ENCODE peak calls at places on chromosomes 3 and 15, in seven cellular contexts. I is Peyer's patch; U is naive thymus-derived CD4-positive, alpha-beta T cell; D is left ventricle myocardium inferior; C is A549; E is breast epithelium; W is hepatocyte. S is an unnamed sample.

GRCh38 chr15:67813104-67813634 is 12.1 kb upstream of the SKOR1 start:
- DNase-seq in I (peak; percentile 13), U (no peak), D (no peak), C (no peak), E (no peak), W (no peak), S (no peak)

GRCh38 chr15:36067483-36068274 is 511.7 kb upstream of the CDIN1 start:
- DNase-seq in I (no peak), U (no peak), D (no peak), C (no peak), E (no peak), W (no peak), S (no peak)

GRCh38 chr15:82294061-82294690 is 31.6 kb downstream of the SAXO2 start:
- DNase-seq in I (no peak), U (no peak), D (no peak), C (no peak), E (no peak), W (no peak), S (no peak)

GRCh38 chr3:66144792-66145733 is 75.7 kb upstream of the SLC25A26 start:
- DNase-seq in I (no peak), U (no peak), D (no peak), C (no peak), E (no peak), W (no peak), S (no peak)

GRCh38 chr3:53202331-53203015 is 41.5 kb downstream of the PRKCD start:
- DNase-seq in I (no peak), U (no peak), D (no peak), C (no peak), E (no peak), W (no peak), S (no peak)

GRCh38 chr3:135473449-135473848 is 492.1 kb upstream of the PPP2R3A start:
- DNase-seq in I (no peak), U (no peak), D (no peak), C (no peak), E (no peak), W (no peak), S (no peak)

GRCh38 chr3:126130981-126131750 is 47.2 kb upstream of the SLC41A3 start:
- DNase-seq in I (peak; percentile 30), U (no peak), D (peak; percentile 8), C (no peak), E (no peak), W (no peak), S (peak; percentile 1)

GRCh38 chr3:157467165-157467564 is 30.5 kb downstream of the PTX3 start:
- DNase-seq in I (no peak), U (no peak), D (no peak), C (no peak), E (no peak), W (no peak), S (no peak)

GRCh38 chr3:15800327-15800726 is 2.5 kb upstream of the ANKRD28 start:
- DNase-seq in I (no peak), U (no peak), D (no peak), C (no peak), E (no peak), W (no peak), S (no peak)

GRCh38 chr3:164794099-164794498 is 284.2 kb downstream of the SI start:
- DNase-seq in I (no peak), U (no peak), D (no peak), C (no peak), E (no peak), W (no peak), S (no peak)

GRCh38 chr15:90376789-90377188 is 11.3 kb upstream of the IQGAP1 start:
- DNase-seq in I (peak; percentile 83), U (peak; percentile 75), D (no peak), C (no peak), E (no peak), W (no peak), S (no peak)

GRCh38 chr15:41557673-41558399 is 1.2 kb upstream of the TYRO3 start:
- DNase-seq in I (peak; percentile 84), U (peak; percentile 72), D (peak; percentile 65), C (peak; percentile 67), E (peak; percentile 28), W (peak; percentile 89), S (peak; percentile 85)

GRCh38 chr3:52874869-52875588 is 22.3 kb downstream of the STIMATE start:
- DNase-seq in I (no peak), U (no peak), D (no peak), C (no peak), E (no peak), W (no peak), S (no peak)

GRCh38 chr3:7800006-7800780 is 701.4 kb upstream of the LMCD1 start:
- DNase-seq in I (no peak), U (no peak), D (no peak), C (no peak), E (no peak), W (no peak), S (no peak)

GRCh38 chr3:85360742-85361387 is 402.1 kb downstream of the CADM2 start:
- DNase-seq in I (no peak), U (no peak), D (no peak), C (peak; percentile 6), E (no peak), W (peak; percentile 74), S (peak; percentile 51)

GRCh38 chr3:64470436-64470835 is 217.4 kb downstream of the ADAMTS9 start:
- DNase-seq in I (no peak), U (no peak), D (no peak), C (no peak), E (no peak), W (no peak), S (no peak)

GRCh38 chr3:49007771-49008528 is 759 bp downstream of the WDR6 start:
- DNase-seq in I (peak; percentile 95), U (peak; percentile 71), D (peak; percentile 88), C (peak; percentile 62), E (peak; percentile 82), W (peak; percentile 95), S (peak; percentile 79)

GRCh38 chr3:194257916-194258668 is 93.0 kb downstream of the CPN2 start:
- DNase-seq in I (no peak), U (no peak), D (no peak), C (no peak), E (no peak), W (no peak), S (no peak)

GRCh38 chr15:79028411-79028964 is 62.1 kb downstream of the RASGRF1 start:
- DNase-seq in I (peak; percentile 55), U (no peak), D (no peak), C (peak; percentile 54), E (no peak), W (peak; percentile 64), S (peak; percentile 41)

GRCh38 chr15:37246856-37247255 is 146.5 kb upstream of the MEIS2 start:
- DNase-seq in I (no peak), U (no peak), D (no peak), C (no peak), E (no peak), W (no peak), S (no peak)

GRCh38 chr3:178845446-178846118 is 226.0 kb downstream of the ZMAT3 start:
- DNase-seq in I (no peak), U (no peak), D (no peak), C (no peak), E (no peak), W (no peak), S (no peak)

GRCh38 chr3:184320099-184320445 is 5.7 kb downstream of the EIF4G1 start:
- DNase-seq in I (peak; percentile 94), U (no peak), D (peak; percentile 97), C (peak; percentile 95), E (peak; percentile 96), W (peak; percentile 87), S (peak; percentile 64)

GRCh38 chr3:64351713-64352595 is 126.7 kb upstream of the PRICKLE2 start:
- DNase-seq in I (no peak), U (no peak), D (no peak), C (no peak), E (peak; percentile 87), W (no peak), S (no peak)

GRCh38 chr15:98433302-98433701 is 215.0 kb upstream of the IGF1R start:
- DNase-seq in I (no peak), U (no peak), D (no peak), C (no peak), E (peak; percentile 33), W (no peak), S (peak; percentile 15)

GRCh38 chr15:74133703-74134386 is 3.5 kb downstream of the ISLR2 start:
- DNase-seq in I (no peak), U (no peak), D (no peak), C (no peak), E (no peak), W (no peak), S (no peak)

GRCh38 chr15:64991536-64992135 is 1.9 kb upstream of the SPG21 start:
- DNase-seq in I (no peak), U (no peak), D (peak; percentile 43), C (no peak), E (no peak), W (no peak), S (peak; percentile 83)

DNA sequence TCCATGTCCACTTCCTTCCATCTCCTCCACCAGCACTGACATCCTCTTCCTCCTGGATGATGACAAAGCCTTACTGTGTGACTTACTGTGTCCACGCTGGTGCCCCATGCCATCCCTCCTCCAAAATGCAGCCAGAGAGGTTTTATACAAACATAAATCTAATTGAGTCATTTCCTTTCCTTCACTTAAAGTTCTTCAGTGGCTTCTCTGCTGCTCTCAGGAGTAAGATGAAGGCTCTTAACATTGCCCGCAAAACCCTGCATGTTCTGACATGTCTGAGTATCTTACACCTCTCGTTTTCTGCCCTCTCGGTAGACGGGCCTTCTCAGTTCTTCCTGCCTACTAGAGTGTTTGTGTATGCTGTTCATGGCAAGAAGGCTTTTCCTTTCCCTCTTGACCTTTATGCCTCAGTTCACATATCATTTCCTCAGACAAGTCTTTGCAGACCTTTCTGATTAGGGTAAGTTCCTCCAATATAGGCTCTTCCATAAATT is 175.5 kb downstream of the CFAP20DC start:
- DNase-seq in I (no peak), U (no peak), D (no peak), C (no peak), E (no peak), W (no peak), S (no peak)
- H3K27ac ChIP-seq in I (no peak overlapping the region), U (no peak overlapping the region), D (no peak overlapping the region), C (peak overlapping the region; percentile 58), E (no peak overlapping the region), W (no peak overlapping the region), S (no peak overlapping the region)

GRCh38 chr15:51234181-51234927 is 104.0 kb downstream of the CYP19A1 start:
- DNase-seq in I (no peak), U (no peak), D (no peak), C (no peak), E (no peak), W (no peak), S (no peak)
- H3K4me1 ChIP-seq in I (no peaks in the 10 kb centered on the region), U (no peaks in the 10 kb centered on the region), D (no peaks in the 10 kb centered on the region), C (no peaks in the 10 kb centered on the region), E (no peaks in the 10 kb centered on the region), W (peaks cover under 1% of the 10 kb centered on the region), S (no peaks in the 10 kb centered on the region)

DNA sequence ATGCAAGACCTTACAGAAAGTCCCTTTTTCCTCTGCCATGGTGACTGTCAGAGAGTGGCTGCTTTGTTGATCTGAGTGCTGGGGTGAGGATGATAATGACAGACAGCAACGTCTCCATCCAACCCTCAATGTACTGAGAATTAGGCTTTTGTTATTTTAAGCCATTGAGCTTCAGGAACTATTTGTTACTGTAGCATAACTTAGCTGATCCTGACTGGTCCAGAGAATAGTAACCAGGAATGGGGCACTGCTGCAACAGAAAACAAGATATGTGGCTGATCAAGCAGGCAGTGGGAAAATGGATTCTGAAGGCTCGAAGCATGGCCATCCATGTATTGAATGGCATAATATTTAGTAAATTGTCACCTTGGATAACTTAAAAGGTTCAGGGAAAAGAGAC is 5.2 kb upstream of the KLF13 start:
- DNase-seq in I (no peak), U (no peak), D (no peak), C (no peak), E (no peak), W (no peak), S (no peak)
- H3K27ac ChIP-seq in I (no peak overlapping the region), U (no peak overlapping the region), D (no peak overlapping the region), C (no peak overlapping the region), E (no peak overlapping the region), W (no peak overlapping the region), S (no peak overlapping the region)

GRCh38 chr3:186467969-186468368 is 76.2 kb downstream of the CRYGS start:
- DNase-seq in I (no peak), U (no peak), D (no peak), C (no peak), E (no peak), W (no peak), S (no peak)
- H3K4me1 ChIP-seq in I (no peaks in the 10 kb centered on the region), U (no peaks in the 10 kb centered on the region), D (peaks cover 9% of the 10 kb centered on the region), C (no peaks in the 10 kb centered on the region), E (no peaks in the 10 kb centered on the region), W (no peaks in the 10 kb centered on the region), S (no peaks in the 10 kb centered on the region)